ENCODE peak calls at places on chromosomes 16 and 17, in four cellular contexts. W is CD8-positive, alpha-beta memory T cell; X is GM12878; U is GM04504. G is an unnamed sample.

GRCh38 chr17:57679906-57680695 is 65.0 kb downstream of the CCDC182 start:
- DNase-seq in W (no peak), X (no peak), U (no peak), G (no peak)

GRCh38 chr17:73210002-73210678 is 17.3 kb downstream of the COG1 start:
- DNase-seq in W (no peak), U (no peak), X (no peak), G (no peak)

GRCh38 chr17:15973016-15973415 is 26.5 kb downstream of the ZSWIM7 start:
- DNase-seq in W (no peak), U (no peak), X (no peak), G (no peak)

GRCh38 chr16:19338335-19338734 is 52.8 kb downstream of the CLEC19A start:
- DNase-seq in W (no peak), X (no peak), U (no peak), G (no peak)

GRCh38 chr17:66548659-66549311 is 246.4 kb downstream of the PRKCA start:
- DNase-seq in U (no peak), X (no peak), W (no peak), G (no peak)

GRCh38 chr16:13306153-13306552 is 404.8 kb downstream of the SHISA9 start:
- DNase-seq in X (no peak), W (no peak), U (no peak), G (no peak)

GRCh38 chr17:72931163-72931562 is 161.3 kb downstream of the SLC39A11 start:
- DNase-seq in W (peak; percentile 3), X (peak; percentile 25), U (no peak), G (peak; percentile 40)

GRCh38 chr17:79075433-79075805 is 795 bp downstream of the ENGASE start:
- DNase-seq in U (no peak), X (no peak), W (no peak), G (no peak)

GRCh38 chr16:68802190-68802589 is 41.1 kb upstream of the TANGO6 start:
- DNase-seq in U (no peak), W (no peak), X (no peak), G (no peak)

GRCh38 chr17:2438823-2439222 is 38.0 kb upstream of the MNT start:
- DNase-seq in U (no peak), W (no peak), X (no peak), G (no peak)

GRCh38 chr16:57732011-57732410 is 3.6 kb upstream of the KATNB1 start:
- DNase-seq in U (peak; percentile 80), X (no peak), W (no peak), G (no peak)

GRCh38 chr16:3988824-3989223 is 108.3 kb upstream of the CREBBP start:
- DNase-seq in U (no peak), W (no peak), X (no peak), G (no peak)

GRCh38 chr17:50200447-50201225 is 795 bp downstream of the COL1A1 start:
- DNase-seq in W (peak; percentile 75), X (no peak), U (peak; percentile 63), G (peak; percentile 49)

GRCh38 chr16:67961551-67961957 is 6.9 kb downstream of the SLC12A4 start:
- DNase-seq in U (no peak), W (no peak), X (no peak), G (no peak)

GRCh38 chr17:2238432-2239169 is 65.0 kb downstream of the SMG6 start:
- DNase-seq in U (no peak), W (no peak), X (peak; percentile 86), G (peak; percentile 89)

GRCh38 chr16:86110134-86110533 is 211.2 kb downstream of the IRF8 start:
- DNase-seq in U (no peak), X (no peak), W (no peak), G (no peak)

GRCh38 chr17:2400474-2400866 is 390 bp downstream of the MNT start:
- DNase-seq in X (no peak), W (peak; percentile 46), U (no peak), G (no peak)

GRCh38 chr16:72894291-72895151 is 153.4 kb downstream of the ZFHX3 start:
- DNase-seq in W (no peak), X (no peak), U (no peak), G (no peak)

GRCh38 chr16:2497116-2497630 is 16.6 kb upstream of the ATP6V0C start:
- DNase-seq in X (no peak), W (no peak), U (no peak), G (no peak)

GRCh38 chr17:62792122-62792800 is 15.9 kb downstream of the MARCHF10 start:
- DNase-seq in X (no peak), U (peak; percentile 66), W (no peak), G (no peak)

GRCh38 chr16:82603784-82604411 is 22.9 kb upstream of the CDH13 start:
- DNase-seq in W (no peak), X (no peak), U (peak; percentile 54), G (no peak)

GRCh38 chr16:29820271-29820701 is at the start of gene MVP:
- DNase-seq in U (no peak), X (no peak), W (no peak), G (no peak)

GRCh38 chr17:40179923-40180659 is 2.8 kb downstream of the RAPGEFL1 start:
- DNase-seq in W (no peak), X (no peak), U (no peak), G (no peak)

GRCh38 chr16:25007284-25007984 is 7.7 kb downstream of the ARHGAP17 start:
- DNase-seq in X (no peak), W (no peak), U (no peak), G (no peak)

GRCh38 chr16:66904846-66905632 is 13.6 kb downstream of the CDH16 start:
- DNase-seq in U (no peak), W (no peak), X (no peak), G (no peak)

GRCh38 chr16:27676807-27677206 is 126.9 kb downstream of the KATNIP start:
- DNase-seq in W (no peak), U (no peak), X (no peak), G (no peak)

GRCh38 chr17:78400581-78401240 is 22.3 kb downstream of the PGS1 start:
- DNase-seq in U (no peak), X (no peak), W (no peak), G (no peak)

GRCh38 chr16:2835638-2836493 is 5.8 kb downstream of the ZG16B start:
- DNase-seq in W (no peak), U (peak; percentile 97), X (no peak), G (no peak)

GRCh38 chr16:3223913-3224515 is 10.9 kb downstream of the ZNF200 start:
- DNase-seq in U (no peak), X (no peak), W (no peak), G (no peak)

GRCh38 chr17:5282639-5283217 is 644 bp downstream of the RABEP1 start:
- DNase-seq in U (no peak), X (no peak), W (peak; percentile 1), G (no peak)

GRCh38 chr16:47886631-47887415 is 269.0 kb downstream of the ABCC12 start:
- DNase-seq in U (no peak), X (no peak), W (no peak), G (no peak)

GRCh38 chr17:15782809-15783208 is 50.7 kb downstream of the TBC1D26 start:
- DNase-seq in X (no peak), U (no peak), W (no peak), G (no peak)

GRCh38 chr16:65287307-65287706 is 165.4 kb upstream of the CDH11 start:
- DNase-seq in U (no peak), W (no peak), X (no peak), G (no peak)

GRCh38 chr16:75566889-75567255 is 693 bp downstream of the GABARAPL2 start:
- DNase-seq in U (no peak), W (peak; percentile 10), X (no peak), G (no peak)